ENCODE peak calls at places on chromosomes 16 and 17, in five cellular contexts. S is CD8-positive, alpha-beta T cell; I is pancreas; U is PC-3; T is heart right ventricle. A is an unnamed sample.
A peak's percentile ranks its signal among the peaks of the same experiment; 100 is the strongest.

GRCh38 chr16:67296422-67296821 is 17.1 kb downstream of the PLEKHG4 start:
- DNase-seq in S (no peak), I (no peak), U (peak; percentile 64), T (no peak), A (no peak)

GRCh38 chr16:67968440-67969285 is at the start of gene SLC12A4:
- DNase-seq in S (peak; percentile 81), I (peak; percentile 90), U (peak; percentile 76), T (peak; percentile 91), A (peak; percentile 88)

GRCh38 chr17:41768682-41769288 is 17.7 kb downstream of the JUP start:
- DNase-seq in S (no peak), I (no peak), U (no peak), T (no peak), A (no peak)

GRCh38 chr17:53749178-53749577 is 73.5 kb upstream of the KIF2B start:
- DNase-seq in S (no peak), I (no peak), U (peak; percentile 55), T (no peak), A (no peak)

GRCh38 chr17:82772026-82772425 is 20.2 kb downstream of the TBCD start:
- DNase-seq in S (no peak), I (no peak), U (peak; percentile 45), T (no peak), A (peak; percentile 77)

GRCh38 chr17:4165301-4166010 is 22.5 kb downstream of the CYB5D2 start:
- DNase-seq in S (no peak), I (no peak), U (no peak), T (peak; percentile 62), A (no peak)

GRCh38 chr17:63390090-63390489 is 56.0 kb downstream of the CYB561 start:
- DNase-seq in S (no peak), I (no peak), U (no peak), T (no peak), A (no peak)

GRCh38 chr16:138049-138417 is 440 bp downstream of the NPRL3 start:
- DNase-seq in S (peak; percentile 28), I (peak; percentile 78), U (no peak), T (peak; percentile 12), A (peak; percentile 46)

GRCh38 chr17:39997543-39997942 is 16.9 kb downstream of the PSMD3 start:
- DNase-seq in S (no peak), I (no peak), U (no peak), T (no peak), A (no peak)

GRCh38 chr17:82076018-82076784 is 10.6 kb upstream of the DUS1L start:
- DNase-seq in S (no peak), I (peak; percentile 27), U (peak; percentile 30), T (no peak), A (no peak)

GRCh38 chr17:72126575-72127486 is 6.0 kb downstream of the SOX9 start:
- DNase-seq in S (no peak), I (no peak), U (peak; percentile 91), T (peak; percentile 25), A (no peak)

GRCh38 chr16:15032547-15033308 is 23.1 kb downstream of the NTAN1 start:
- DNase-seq in S (no peak), I (no peak), U (no peak), T (no peak), A (no peak)

GRCh38 chr17:19579867-19580565 is 46.4 kb downstream of the SLC47A1 start:
- DNase-seq in S (no peak), I (no peak), U (no peak), T (no peak), A (peak; percentile 34)

GRCh38 chr16:87053016-87053982 is 263.9 kb downstream of the C16orf95 start:
- DNase-seq in S (no peak), I (no peak), U (no peak), T (no peak), A (no peak)

GRCh38 chr17:72120878-72121163 is at the start of gene SOX9:
- DNase-seq in S (no peak), I (peak; percentile 96), U (peak; percentile 99), T (peak; percentile 91), A (peak; percentile 82)

GRCh38 chr17:82880620-82881019 is 40.8 kb upstream of the ZNF750 start:
- DNase-seq in S (no peak), I (peak; percentile 73), U (no peak), T (no peak), A (peak; percentile 49)

GRCh38 chr16:89890200-89890599 is 16.8 kb downstream of the TCF25 start:
- DNase-seq in S (no peak), I (no peak), U (no peak), T (no peak), A (no peak)

GRCh38 chr16:85945424-85945751 is 46.4 kb downstream of the IRF8 start:
- DNase-seq in S (no peak), I (no peak), U (no peak), T (no peak), A (no peak)

GRCh38 chr16:49528035-49528434 is 154.4 kb downstream of the C16orf78 start:
- DNase-seq in S (peak; percentile 23), I (no peak), U (peak; percentile 1), T (no peak), A (no peak)

GRCh38 chr17:15354256-15354655 is 12.9 kb upstream of the TEKT3 start:
- DNase-seq in S (no peak), I (no peak), U (peak; percentile 38), T (no peak), A (no peak)

GRCh38 chr17:15349119-15349518 is 7.7 kb upstream of the TEKT3 start:
- DNase-seq in S (no peak), I (no peak), U (peak; percentile 68), T (no peak), A (no peak)

GRCh38 chr17:15350777-15351486 is 9.5 kb upstream of the TEKT3 start:
- DNase-seq in S (no peak), I (no peak), U (no peak), T (no peak), A (no peak)

GRCh38 chr17:15351487-15351840 is 10.1 kb upstream of the TEKT3 start:
- DNase-seq in S (no peak), I (no peak), U (no peak), T (no peak), A (no peak)

DNA sequence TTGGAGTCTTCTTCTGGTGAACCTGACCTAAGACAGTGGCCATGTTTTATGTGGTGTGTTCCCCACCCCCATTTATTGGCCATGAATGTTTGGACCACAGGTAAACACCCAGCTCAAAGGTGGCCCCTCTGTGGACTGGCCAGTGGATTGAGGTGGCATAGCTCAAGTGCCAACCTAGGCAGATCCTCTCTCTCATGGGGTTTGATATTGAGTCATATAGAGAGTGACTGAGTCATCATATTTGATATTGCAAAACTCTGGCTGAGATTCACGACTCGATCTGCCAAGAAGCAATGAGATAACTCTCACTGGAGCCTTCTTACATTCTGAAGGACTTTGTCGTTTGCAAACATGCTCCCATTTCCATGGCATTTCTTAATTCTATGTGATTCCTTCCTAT is 10.5 kb upstream of the TEKT3 start:
- DNase-seq in S (no peak), I (no peak), U (peak; percentile 97), T (no peak), A (no peak)
- H3K27ac ChIP-seq in S (no peak overlapping the region), I (no peak overlapping the region), U (peak overlapping the region; percentile 60), T (no peak overlapping the region), A (no peak overlapping the region)

GRCh38 chr16:79593754-79594153 is 6.8 kb downstream of the MAF start:
- DNase-seq in S (no peak), I (no peak), U (no peak), T (no peak), A (no peak)

GRCh38 chr16:79597277-79597676 is 3.3 kb downstream of the MAF start:
- DNase-seq in S (no peak), I (no peak), U (no peak), T (no peak), A (no peak)

GRCh38 chr16:79593074-79593531 is 7.4 kb downstream of the MAF start:
- DNase-seq in S (no peak), I (no peak), U (no peak), T (no peak), A (peak; percentile 66)

GRCh38 chr16:79595916-79596450 is 4.6 kb downstream of the MAF start:
- DNase-seq in S (no peak), I (no peak), U (no peak), T (no peak), A (no peak)

GRCh38 chr16:79595261-79595660 is 5.3 kb downstream of the MAF start:
- DNase-seq in S (no peak), I (no peak), U (no peak), T (no peak), A (no peak)
- H3K4me3 ChIP-seq in S (no peak overlapping the region), I (no peak overlapping the region), U (no peak overlapping the region), T (peak overlapping the region; percentile 6), A (peak overlapping the region; percentile 72)

DNA sequence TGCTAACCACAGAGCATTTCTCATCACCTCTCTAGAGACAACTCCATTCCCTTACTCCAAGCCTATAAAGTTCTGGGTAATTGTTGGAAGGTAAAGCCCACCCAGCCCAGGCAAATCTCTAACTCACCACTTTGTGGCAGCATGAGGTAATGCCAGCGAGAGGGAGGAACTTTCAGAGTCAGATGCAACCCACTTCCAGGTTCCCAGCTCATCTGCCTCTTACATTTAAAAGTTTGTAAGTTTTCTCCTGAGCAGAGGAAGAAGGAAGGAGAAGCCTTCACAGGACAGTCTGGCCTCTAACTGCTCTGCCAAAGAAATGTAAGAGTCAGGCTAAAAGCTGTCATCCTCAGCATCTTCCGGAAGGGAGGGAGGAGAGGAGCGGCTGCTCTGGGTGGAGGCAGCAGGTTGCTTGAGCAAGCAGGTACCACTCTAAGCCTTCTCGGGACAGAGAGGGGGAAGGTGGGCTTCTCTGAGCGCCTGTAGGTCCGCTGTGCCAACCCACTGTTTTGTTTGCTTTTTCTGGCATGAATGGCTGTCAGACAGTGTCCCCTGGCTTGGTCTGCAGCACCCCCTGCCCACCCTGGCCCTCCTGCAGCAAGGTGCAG is 1.0 kb downstream of the ZNF319 start:
- DNase-seq in S (peak; percentile 41), I (no peak), U (no peak), T (no peak), A (no peak)
- TF ChIP-seq CTCF in S (no peak), I (no peak), U (peak; percentile 16), T (no peak), A (no peak)

GRCh38 chr16:12341966-12342365 is 365.4 kb downstream of the SNX29 start:
- DNase-seq in S (no peak), I (no peak), U (peak; percentile 76), T (no peak), A (no peak)

GRCh38 chr16:12339686-12340085 is 363.2 kb downstream of the SNX29 start:
- DNase-seq in S (no peak), I (no peak), U (no peak), T (no peak), A (no peak)

GRCh38 chr16:12343913-12344312 is 367.4 kb downstream of the SNX29 start:
- DNase-seq in S (no peak), I (no peak), U (no peak), T (no peak), A (no peak)

GRCh38 chr16:12340151-12340733 is 363.7 kb downstream of the SNX29 start:
- DNase-seq in S (no peak), I (no peak), U (peak; percentile 60), T (no peak), A (no peak)

DNA sequence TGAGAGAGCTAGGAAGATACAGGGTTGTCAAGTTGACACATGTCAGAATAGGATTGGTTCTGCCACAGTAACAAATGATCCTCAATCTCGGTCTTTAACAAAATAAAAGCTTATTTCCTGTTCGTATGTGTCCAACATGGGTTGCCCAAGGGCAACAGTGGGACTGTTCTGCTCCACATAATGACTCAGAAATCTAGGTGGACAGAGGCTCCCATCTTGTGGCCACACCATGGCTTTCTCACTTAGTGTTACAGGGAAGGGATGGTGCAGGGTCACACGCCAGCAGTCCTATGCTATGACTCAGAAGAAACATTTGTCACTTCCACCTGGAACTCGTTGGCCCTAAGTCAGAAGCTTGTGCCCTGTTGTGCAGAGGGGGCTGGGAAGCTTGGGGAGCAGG is 364.9 kb downstream of the SNX29 start:
- DNase-seq in S (no peak), I (no peak), U (peak; percentile 89), T (no peak), A (no peak)
- H3K27ac ChIP-seq in S (no peak overlapping the region), I (no peak overlapping the region), U (peak overlapping the region; percentile 97), T (no peak overlapping the region), A (no peak overlapping the region)

A was measured in right lobe of liver.